ENCODE peak calls at places on chromosome 3, in five cellular contexts. One of them, this sample, is unnamed.

GRCh38 chr3:107797586-107797985 is 274.8 kb downstream of the BBX start:
- DNase-seq in psoas muscle: no peak
- DNase-seq in tibial artery: no peak
- DNase-seq in astrocyte of the spinal cord: no peak
- DNase-seq in transverse colon: no peak
- DNase-seq in this sample: no peak

GRCh38 chr3:176097036-176097435 is 1100.2 kb downstream of the TBL1XR1 start:
- DNase-seq in psoas muscle: no peak
- DNase-seq in tibial artery: no peak
- DNase-seq in astrocyte of the spinal cord: no peak
- DNase-seq in transverse colon: no peak
- DNase-seq in this sample: no peak

GRCh38 chr3:102259636-102260035 is 175.2 kb upstream of the ZPLD1 start:
- DNase-seq in astrocyte of the spinal cord: no peak
- DNase-seq in psoas muscle: no peak
- DNase-seq in tibial artery: no peak
- DNase-seq in transverse colon: no peak
- DNase-seq in this sample: no peak

GRCh38 chr3:108899530-108899929 is 54.1 kb downstream of the GUCA1C start:
- DNase-seq in transverse colon: no peak
- DNase-seq in tibial artery: no peak
- DNase-seq in psoas muscle: no peak
- DNase-seq in astrocyte of the spinal cord: no peak
- DNase-seq in this sample: no peak

GRCh38 chr3:124928333-124929202 is 6.0 kb downstream of the MUC13 start:
- DNase-seq in transverse colon: peak; percentile 74
- DNase-seq in tibial artery: peak; percentile 84
- DNase-seq in psoas muscle: peak; percentile 55
- DNase-seq in astrocyte of the spinal cord: peak; percentile 72
- DNase-seq in this sample: peak; percentile 65

GRCh38 chr3:10279384-10280176 is 13.2 kb downstream of the GHRL start:
- DNase-seq in tibial artery: no peak
- DNase-seq in transverse colon: no peak
- DNase-seq in psoas muscle: no peak
- DNase-seq in astrocyte of the spinal cord: no peak
- DNase-seq in this sample: no peak

GRCh38 chr3:58434990-58435389 is 1.4 kb upstream of the PDHB start:
- DNase-seq in tibial artery: no peak
- DNase-seq in astrocyte of the spinal cord: peak; percentile 41
- DNase-seq in psoas muscle: no peak
- DNase-seq in transverse colon: no peak
- DNase-seq in this sample: no peak

GRCh38 chr3:113231827-113232253 is 20.5 kb downstream of the BOC start:
- DNase-seq in astrocyte of the spinal cord: peak; percentile 90
- DNase-seq in transverse colon: no peak
- DNase-seq in psoas muscle: no peak
- DNase-seq in tibial artery: no peak
- DNase-seq in this sample: no peak

GRCh38 chr3:115146418-115147328 is at the start of gene ZBTB20:
- DNase-seq in tibial artery: peak; percentile 51
- DNase-seq in psoas muscle: peak; percentile 87
- DNase-seq in astrocyte of the spinal cord: peak; percentile 88
- DNase-seq in transverse colon: peak; percentile 72
- DNase-seq in this sample: peak; percentile 73

GRCh38 chr3:136818191-136818850 is 605 bp upstream of the SLC35G2 start:
- DNase-seq in psoas muscle: no peak
- DNase-seq in astrocyte of the spinal cord: peak; percentile 85
- DNase-seq in tibial artery: peak; percentile 60
- DNase-seq in transverse colon: peak; percentile 20
- DNase-seq in this sample: peak; percentile 66

GRCh38 chr3:187101184-187102072 is 37.9 kb downstream of the RPL39L start:
- DNase-seq in tibial artery: peak; percentile 75
- DNase-seq in psoas muscle: peak; percentile 84
- DNase-seq in transverse colon: peak; percentile 77
- DNase-seq in astrocyte of the spinal cord: peak; percentile 81
- DNase-seq in this sample: peak; percentile 80

GRCh38 chr3:169578381-169578780 is 85.1 kb downstream of the MECOM start:
- DNase-seq in transverse colon: no peak
- DNase-seq in psoas muscle: no peak
- DNase-seq in tibial artery: no peak
- DNase-seq in astrocyte of the spinal cord: no peak
- DNase-seq in this sample: no peak

GRCh38 chr3:184593923-184594303 is 32.3 kb downstream of the EPHB3 start:
- DNase-seq in tibial artery: no peak
- DNase-seq in transverse colon: no peak
- DNase-seq in psoas muscle: no peak
- DNase-seq in astrocyte of the spinal cord: no peak
- DNase-seq in this sample: no peak

GRCh38 chr3:15638891-15639262 is 37.3 kb downstream of the BTD start:
- DNase-seq in tibial artery: no peak
- DNase-seq in astrocyte of the spinal cord: no peak
- DNase-seq in psoas muscle: no peak
- DNase-seq in transverse colon: no peak
- DNase-seq in this sample: no peak

GRCh38 chr3:32577174-32577573 is 6.5 kb upstream of the DYNC1LI1 start:
- DNase-seq in transverse colon: no peak
- DNase-seq in astrocyte of the spinal cord: no peak
- DNase-seq in tibial artery: no peak
- DNase-seq in psoas muscle: no peak
- DNase-seq in this sample: no peak

GRCh38 chr3:118102737-118103136 is 931.9 kb downstream of the IGSF11 start:
- DNase-seq in tibial artery: no peak
- DNase-seq in psoas muscle: no peak
- DNase-seq in transverse colon: no peak
- DNase-seq in astrocyte of the spinal cord: no peak
- DNase-seq in this sample: no peak

GRCh38 chr3:150384517-150385212 is 23.4 kb upstream of the TSC22D2 start:
- DNase-seq in tibial artery: peak; percentile 55
- DNase-seq in astrocyte of the spinal cord: peak; percentile 36
- DNase-seq in psoas muscle: no peak
- DNase-seq in transverse colon: peak; percentile 40
- DNase-seq in this sample: no peak

GRCh38 chr3:188286087-188286513 is 132.1 kb downstream of the LPP start:
- DNase-seq in transverse colon: no peak
- DNase-seq in psoas muscle: peak; percentile 79
- DNase-seq in astrocyte of the spinal cord: peak; percentile 98
- DNase-seq in tibial artery: peak; percentile 84
- DNase-seq in this sample: peak; percentile 37

GRCh38 chr3:190424478-190425439 is 24.9 kb downstream of the TMEM207 start:
- DNase-seq in tibial artery: peak; percentile 41
- DNase-seq in psoas muscle: peak; percentile 62
- DNase-seq in astrocyte of the spinal cord: peak; percentile 70
- DNase-seq in transverse colon: peak; percentile 16
- DNase-seq in this sample: no peak

DNA sequence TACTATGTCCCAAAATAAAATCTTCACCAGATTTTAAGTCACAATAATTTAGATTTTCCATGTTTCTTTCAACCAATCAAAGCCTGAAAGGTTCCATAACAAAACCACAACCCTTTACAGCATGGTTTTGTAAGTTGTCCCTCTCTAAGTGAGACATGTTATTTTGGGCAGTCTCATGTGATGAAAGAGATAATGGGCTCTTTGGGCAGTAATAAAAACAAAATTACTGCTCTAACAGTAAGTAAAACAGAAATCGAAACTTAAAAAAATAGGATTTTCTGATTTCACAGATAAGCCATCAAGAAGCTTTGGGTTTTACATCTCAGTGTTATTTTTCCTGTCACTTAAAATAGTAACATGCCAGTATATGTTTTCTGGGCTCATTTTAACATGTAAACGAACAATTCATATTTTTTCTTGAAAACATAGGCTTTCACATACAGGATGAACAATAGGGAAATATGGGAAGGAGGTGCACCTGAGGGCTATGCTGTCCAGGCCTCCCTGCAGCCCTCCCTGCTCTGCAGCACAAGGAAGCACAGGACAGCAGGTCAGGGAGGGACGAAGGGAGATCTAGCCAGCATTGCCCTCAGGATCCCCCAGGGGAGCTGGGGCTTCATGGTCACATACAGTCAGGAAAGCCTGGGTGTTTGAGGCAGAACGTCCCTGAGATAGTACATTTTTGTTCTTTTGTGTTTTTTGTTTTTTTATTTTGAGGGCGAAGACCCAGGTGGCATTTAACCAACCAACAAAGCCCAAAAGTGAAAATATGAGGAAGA is 157.4 kb downstream of the SHOX2 start:
- DNase-seq in astrocyte of the spinal cord: no peak
- DNase-seq in psoas muscle: no peak
- DNase-seq in tibial artery: no peak
- DNase-seq in transverse colon: no peak
- DNase-seq in this sample: no peak
- H3K4me3 ChIP-seq in astrocyte of the spinal cord: no peak overlapping the region
- H3K4me3 ChIP-seq in psoas muscle: no peak overlapping the region
- H3K4me3 ChIP-seq in tibial artery: no peak overlapping the region
- H3K4me3 ChIP-seq in transverse colon: no peak overlapping the region
- H3K4me3 ChIP-seq in this sample: no peak overlapping the region

DNA sequence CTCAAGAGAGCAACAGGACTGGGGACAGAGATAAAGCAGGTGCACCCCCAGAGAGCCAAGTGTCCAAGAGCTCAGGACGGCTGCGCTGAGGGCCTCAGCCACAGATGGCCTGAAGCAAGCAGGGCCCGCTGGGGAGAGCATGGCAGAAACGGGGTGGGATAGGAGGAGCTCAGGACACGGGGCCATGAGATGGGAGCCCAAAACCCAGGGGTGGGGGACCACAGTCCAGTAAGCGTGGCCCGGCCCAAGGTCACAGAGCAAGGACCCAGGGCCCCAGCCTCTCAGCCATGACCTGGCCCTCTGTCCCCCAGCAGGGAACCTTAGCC is 9.5 kb downstream of the DUSP7 start:
- DNase-seq in astrocyte of the spinal cord: no peak
- DNase-seq in psoas muscle: no peak
- DNase-seq in tibial artery: no peak
- DNase-seq in transverse colon: no peak
- DNase-seq in this sample: no peak
- H3K4me3 ChIP-seq in astrocyte of the spinal cord: no peak overlapping the region
- H3K4me3 ChIP-seq in psoas muscle: no peak overlapping the region
- H3K4me3 ChIP-seq in tibial artery: peak overlapping the region; percentile 17
- H3K4me3 ChIP-seq in transverse colon: no peak overlapping the region
- H3K4me3 ChIP-seq in this sample: no peak overlapping the region

GRCh38 chr3:146967786-146968185 is 362.6 kb upstream of the PLSCR5 start:
- DNase-seq in astrocyte of the spinal cord: no peak
- DNase-seq in transverse colon: no peak
- DNase-seq in psoas muscle: no peak
- DNase-seq in tibial artery: no peak
- DNase-seq in this sample: no peak
- H3K4me3 ChIP-seq in astrocyte of the spinal cord: no peak overlapping the region
- H3K4me3 ChIP-seq in transverse colon: no peak overlapping the region
- H3K4me3 ChIP-seq in psoas muscle: no peak overlapping the region
- H3K4me3 ChIP-seq in tibial artery: no peak overlapping the region
- H3K4me3 ChIP-seq in this sample: no peak overlapping the region

DNA sequence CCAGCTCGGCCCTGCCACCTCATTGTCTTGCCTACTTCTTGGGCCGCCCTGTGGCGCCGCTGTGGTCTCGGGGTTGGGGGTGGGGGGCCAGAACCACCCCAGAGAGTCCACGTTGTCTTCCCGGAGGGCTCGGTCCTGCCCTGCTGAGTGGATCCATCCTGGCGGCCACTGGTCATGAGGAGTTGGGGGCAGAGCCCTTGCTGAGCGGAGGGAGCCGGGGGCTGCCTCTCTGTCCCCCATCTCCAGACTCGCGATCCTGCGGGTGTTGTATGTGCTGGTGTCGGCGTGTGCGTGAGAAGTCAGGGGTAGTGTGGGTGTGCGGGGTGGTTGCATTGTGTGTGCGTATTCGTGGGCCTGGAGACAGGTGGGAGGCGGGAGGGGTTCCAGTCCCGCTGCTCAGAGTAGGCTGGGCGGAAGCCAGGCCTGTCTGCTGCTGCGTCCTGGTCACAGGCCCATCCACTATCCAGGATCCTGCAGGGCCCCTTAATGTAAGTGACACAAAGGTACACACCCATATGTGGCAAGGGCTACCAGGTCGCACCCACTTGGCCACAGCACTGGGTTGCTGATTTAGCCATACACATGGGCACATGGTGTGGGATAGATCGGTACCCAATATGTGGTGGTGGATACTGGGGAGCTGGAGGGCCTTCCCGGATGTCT is 30.7 kb downstream of the NBEAL2 start:
- DNase-seq in transverse colon: peak; percentile 11
- DNase-seq in tibial artery: peak; percentile 22
- DNase-seq in psoas muscle: no peak
- DNase-seq in astrocyte of the spinal cord: no peak
- DNase-seq in this sample: no peak
- H3K4me3 ChIP-seq in transverse colon: peak overlapping the region; percentile 47
- H3K4me3 ChIP-seq in tibial artery: peak overlapping the region; percentile 60
- H3K4me3 ChIP-seq in psoas muscle: peak overlapping the region; percentile 75
- H3K4me3 ChIP-seq in astrocyte of the spinal cord: peak overlapping the region; percentile 49
- H3K4me3 ChIP-seq in this sample: peak overlapping the region; percentile 58

DNA sequence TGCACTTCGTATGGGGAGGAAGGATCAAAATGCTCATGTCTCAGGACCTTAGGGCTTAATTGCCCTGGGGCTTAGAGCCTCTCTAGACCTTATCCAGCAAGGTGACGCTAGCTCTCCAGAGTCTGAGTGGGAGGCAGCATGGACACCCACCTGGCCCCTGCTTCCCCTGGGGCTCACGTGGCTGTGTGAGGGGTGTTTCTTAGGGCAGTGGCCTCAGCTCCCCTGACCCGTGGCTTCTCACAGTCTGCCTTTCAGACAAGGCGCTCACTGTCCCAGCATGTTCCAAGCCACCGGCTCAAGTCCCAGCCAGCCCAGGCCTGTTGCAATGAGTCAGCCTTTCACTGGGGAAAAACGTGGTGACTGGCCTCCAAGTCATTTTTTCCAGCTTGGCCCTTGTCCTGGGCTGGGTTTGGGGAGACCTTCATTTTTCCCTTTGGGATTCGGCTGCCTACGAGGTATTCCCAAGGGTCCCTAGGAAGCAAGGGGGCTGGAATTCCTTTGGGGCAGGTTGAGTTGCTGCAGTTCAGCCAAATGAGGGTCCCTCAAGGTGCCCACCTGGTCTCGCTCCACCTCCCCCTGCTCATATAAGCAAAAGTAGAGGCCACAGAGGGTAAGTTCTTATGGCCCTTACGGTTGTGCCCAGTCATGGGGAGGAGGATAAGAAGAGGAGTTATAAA is 15.7 kb downstream of the BHLHE40 start:
- DNase-seq in psoas muscle: peak; percentile 92
- DNase-seq in tibial artery: peak; percentile 88
- DNase-seq in transverse colon: no peak
- DNase-seq in astrocyte of the spinal cord: peak; percentile 94
- DNase-seq in this sample: peak; percentile 76
- H3K4me3 ChIP-seq in psoas muscle: no peak overlapping the region
- H3K4me3 ChIP-seq in tibial artery: no peak overlapping the region
- H3K4me3 ChIP-seq in transverse colon: no peak overlapping the region
- H3K4me3 ChIP-seq in astrocyte of the spinal cord: no peak overlapping the region
- H3K4me3 ChIP-seq in this sample: no peak overlapping the region

GRCh38 chr3:69864751-69865150 is 125.5 kb downstream of the MITF start:
- DNase-seq in transverse colon: no peak
- DNase-seq in tibial artery: no peak
- DNase-seq in astrocyte of the spinal cord: no peak
- DNase-seq in psoas muscle: no peak
- DNase-seq in this sample: no peak

GRCh38 chr3:69867941-69868505 is 128.8 kb downstream of the MITF start:
- DNase-seq in tibial artery: no peak
- DNase-seq in astrocyte of the spinal cord: no peak
- DNase-seq in transverse colon: no peak
- DNase-seq in psoas muscle: no peak
- DNase-seq in this sample: no peak

GRCh38 chr3:69869021-69869420 is 129.8 kb downstream of the MITF start:
- DNase-seq in psoas muscle: no peak
- DNase-seq in tibial artery: no peak
- DNase-seq in astrocyte of the spinal cord: no peak
- DNase-seq in transverse colon: no peak
- DNase-seq in this sample: no peak

GRCh38 chr3:69865920-69866679 is 126.8 kb downstream of the MITF start:
- DNase-seq in astrocyte of the spinal cord: no peak
- DNase-seq in tibial artery: no peak
- DNase-seq in transverse colon: peak; percentile 11
- DNase-seq in psoas muscle: no peak
- DNase-seq in this sample: peak; percentile 67

GRCh38 chr3:69866988-69867720 is 127.9 kb downstream of the MITF start:
- DNase-seq in psoas muscle: no peak
- DNase-seq in tibial artery: no peak
- DNase-seq in transverse colon: no peak
- DNase-seq in astrocyte of the spinal cord: peak; percentile 43
- DNase-seq in this sample: no peak
- H3K4me3 ChIP-seq in psoas muscle: no peak overlapping the region
- H3K4me3 ChIP-seq in tibial artery: no peak overlapping the region
- H3K4me3 ChIP-seq in transverse colon: no peak overlapping the region
- H3K4me3 ChIP-seq in astrocyte of the spinal cord: no peak overlapping the region
- H3K4me3 ChIP-seq in this sample: peak overlapping the region; percentile 1